ENCODE peak calls at places on chromosome 6, in four cellular contexts. G, F, L and S are unnamed samples.

GRCh38 chr6:76435174-76435573 is 362.7 kb upstream of the IMPG1 start:
- DNase-seq in G (no peak), F (no peak), L (no peak), S (no peak)

GRCh38 chr6:27791182-27791939 is 120.8 kb downstream of the OR2B2 start:
- DNase-seq in F (peak; percentile 51), L (peak; percentile 64), G (no peak), S (peak; percentile 84)

GRCh38 chr6:33856655-33857054 is 52.9 kb upstream of the MLN start:
- DNase-seq in L (no peak), F (no peak), G (peak; percentile 73), S (no peak)

GRCh38 chr6:37602801-37603200 is 94.9 kb downstream of the MDGA1 start:
- DNase-seq in L (no peak), G (no peak), F (no peak), S (no peak)

GRCh38 chr6:168909288-168909687 is 344.4 kb downstream of the THBS2 start:
- DNase-seq in G (peak; percentile 15), F (no peak), L (no peak), S (no peak)

GRCh38 chr6:138109042-138109997 is 2.1 kb upstream of the PERP start:
- DNase-seq in G (peak; percentile 55), L (peak; percentile 67), F (peak; percentile 73), S (peak; percentile 70)

GRCh38 chr6:41449399-41450245 is 96.6 kb upstream of the FOXP4 start:
- DNase-seq in L (no peak), G (no peak), F (no peak), S (no peak)

GRCh38 chr6:116385911-116386310 is 15.2 kb downstream of the DSE start:
- DNase-seq in L (no peak), G (no peak), F (no peak), S (no peak)

GRCh38 chr6:112253842-112254816 is at the start of gene LAMA4:
- DNase-seq in F (no peak), G (no peak), L (peak; percentile 75), S (peak; percentile 56)

GRCh38 chr6:137570307-137570832 is 76.2 kb upstream of the OLIG3 start:
- DNase-seq in F (peak; percentile 22), G (no peak), L (no peak), S (no peak)

GRCh38 chr6:104484626-104485025 is 375.1 kb downstream of the HACE1 start:
- DNase-seq in F (no peak), L (no peak), G (no peak), S (no peak)

GRCh38 chr6:44527191-44527960 is 139.9 kb downstream of the CDC5L start:
- DNase-seq in G (no peak), L (no peak), F (no peak), S (no peak)

GRCh38 chr6:96286503-96286902 is 235.1 kb upstream of the UFL1 start:
- DNase-seq in L (no peak), F (no peak), G (no peak), S (no peak)

GRCh38 chr6:108798672-108799355 is 49.4 kb upstream of the ARMC2 start:
- DNase-seq in F (no peak), G (peak; percentile 54), L (peak; percentile 21), S (peak; percentile 68)

GRCh38 chr6:110769923-110770322 is 45.3 kb downstream of the CDK19 start:
- DNase-seq in F (no peak), L (no peak), G (no peak), S (no peak)

GRCh38 chr6:41651962-41652657 is 13.8 kb downstream of the MDFI start:
- DNase-seq in L (no peak), F (no peak), G (no peak), S (peak; percentile 19)

GRCh38 chr6:51913265-51913664 is 174.1 kb downstream of the PKHD1 start:
- DNase-seq in G (no peak), L (no peak), F (no peak), S (no peak)

GRCh38 chr6:26284537-26285142 is 80.4 kb upstream of the BTN3A2 start:
- DNase-seq in G (peak; percentile 70), F (no peak), L (peak; percentile 48), S (peak; percentile 78)

GRCh38 chr6:65450451-65450850 is 256.6 kb downstream of the EYS start:
- DNase-seq in G (no peak), F (no peak), L (no peak), S (no peak)

GRCh38 chr6:90328004-90328403 is 31.4 kb upstream of the BACH2 start:
- DNase-seq in G (no peak), F (no peak), L (no peak), S (no peak)

GRCh38 chr6:107991939-107992560 is 34.0 kb upstream of the SEC63 start:
- DNase-seq in F (no peak), G (no peak), L (no peak), S (no peak)